ENCODE peak calls at places on chromosomes 11 and 22, in seven cellular contexts. One of them, this sample, is unnamed.

GRCh38 chr11:66007201-66007634 is 4.6 kb upstream of the CST6 start:
- DNase-seq in AG08395: no peak
- DNase-seq in fibroblast of the conjunctiva: no peak
- DNase-seq in NCI-H2081: no peak
- DNase-seq in GM23248: no peak
- DNase-seq in endodermal cell: peak; percentile 83
- DNase-seq in HS-5: no peak
- DNase-seq in this sample: no peak

GRCh38 chr11:30984442-30984816 is 385.1 kb downstream of the DCDC1 start:
- DNase-seq in AG08395: peak; percentile 58
- DNase-seq in fibroblast of the conjunctiva: peak; percentile 5
- DNase-seq in NCI-H2081: no peak
- DNase-seq in GM23248: peak; percentile 66
- DNase-seq in endodermal cell: no peak
- DNase-seq in HS-5: peak; percentile 49
- DNase-seq in this sample: no peak

GRCh38 chr22:29128891-29129643 is 56.2 kb downstream of the KREMEN1 start:
- DNase-seq in AG08395: peak; percentile 83
- DNase-seq in fibroblast of the conjunctiva: no peak
- DNase-seq in NCI-H2081: no peak
- DNase-seq in GM23248: peak; percentile 84
- DNase-seq in endodermal cell: no peak
- DNase-seq in HS-5: no peak
- DNase-seq in this sample: no peak

GRCh38 chr11:13868710-13869403 is 93.7 kb upstream of the SPON1 start:
- DNase-seq in AG08395: no peak
- DNase-seq in fibroblast of the conjunctiva: no peak
- DNase-seq in NCI-H2081: no peak
- DNase-seq in GM23248: no peak
- DNase-seq in endodermal cell: no peak
- DNase-seq in HS-5: no peak
- DNase-seq in this sample: no peak

GRCh38 chr22:18068381-18068988 is 9.3 kb upstream of the PEX26 start:
- DNase-seq in AG08395: peak; percentile 80
- DNase-seq in fibroblast of the conjunctiva: no peak
- DNase-seq in NCI-H2081: no peak
- DNase-seq in GM23248: peak; percentile 71
- DNase-seq in endodermal cell: no peak
- DNase-seq in HS-5: no peak
- DNase-seq in this sample: no peak

GRCh38 chr11:66126808-66127555 is 56.9 kb downstream of the PACS1 start:
- DNase-seq in AG08395: peak; percentile 70
- DNase-seq in fibroblast of the conjunctiva: no peak
- DNase-seq in NCI-H2081: no peak
- DNase-seq in GM23248: peak; percentile 91
- DNase-seq in endodermal cell: peak; percentile 64
- DNase-seq in HS-5: no peak
- DNase-seq in this sample: peak; percentile 50

GRCh38 chr11:31139479-31139878 is 230.1 kb downstream of the DCDC1 start:
- DNase-seq in AG08395: no peak
- DNase-seq in fibroblast of the conjunctiva: no peak
- DNase-seq in NCI-H2081: no peak
- DNase-seq in GM23248: no peak
- DNase-seq in endodermal cell: no peak
- DNase-seq in HS-5: no peak
- DNase-seq in this sample: no peak

GRCh38 chr11:26992031-26992541 is 1.8 kb upstream of the FIBIN start:
- DNase-seq in AG08395: peak; percentile 80
- DNase-seq in fibroblast of the conjunctiva: peak; percentile 85
- DNase-seq in NCI-H2081: no peak
- DNase-seq in GM23248: peak; percentile 92
- DNase-seq in endodermal cell: no peak
- DNase-seq in HS-5: peak; percentile 79
- DNase-seq in this sample: no peak

GRCh38 chr11:68965901-68966868 is 14.6 kb downstream of the MRGPRD start:
- DNase-seq in AG08395: no peak
- DNase-seq in fibroblast of the conjunctiva: no peak
- DNase-seq in NCI-H2081: no peak
- DNase-seq in GM23248: no peak
- DNase-seq in endodermal cell: no peak
- DNase-seq in HS-5: no peak
- DNase-seq in this sample: peak; percentile 29

GRCh38 chr11:12964650-12965049 is 44.5 kb upstream of the RASSF10 start:
- DNase-seq in AG08395: no peak
- DNase-seq in fibroblast of the conjunctiva: no peak
- DNase-seq in NCI-H2081: no peak
- DNase-seq in GM23248: no peak
- DNase-seq in endodermal cell: no peak
- DNase-seq in HS-5: no peak
- DNase-seq in this sample: no peak

GRCh38 chr11:3227568-3228444 is 4.4 kb downstream of the MRGPRE start:
- DNase-seq in AG08395: no peak
- DNase-seq in fibroblast of the conjunctiva: no peak
- DNase-seq in NCI-H2081: no peak
- DNase-seq in GM23248: no peak
- DNase-seq in endodermal cell: peak; percentile 37
- DNase-seq in HS-5: no peak
- DNase-seq in this sample: peak; percentile 40

GRCh38 chr11:44961894-44962293 is 11.2 kb upstream of the TP53I11 start:
- DNase-seq in AG08395: no peak
- DNase-seq in fibroblast of the conjunctiva: no peak
- DNase-seq in NCI-H2081: no peak
- DNase-seq in GM23248: no peak
- DNase-seq in endodermal cell: no peak
- DNase-seq in HS-5: no peak
- DNase-seq in this sample: no peak

GRCh38 chr22:31800065-31800464 is 46.2 kb downstream of the DEPDC5 start:
- DNase-seq in AG08395: no peak
- DNase-seq in fibroblast of the conjunctiva: no peak
- DNase-seq in NCI-H2081: no peak
- DNase-seq in GM23248: peak; percentile 42
- DNase-seq in endodermal cell: no peak
- DNase-seq in HS-5: peak; percentile 24
- DNase-seq in this sample: no peak

GRCh38 chr11:122663764-122664163 is 8.2 kb downstream of the UBASH3B start:
- DNase-seq in AG08395: peak; percentile 39
- DNase-seq in fibroblast of the conjunctiva: no peak
- DNase-seq in NCI-H2081: no peak
- DNase-seq in GM23248: peak; percentile 47
- DNase-seq in endodermal cell: no peak
- DNase-seq in HS-5: no peak
- DNase-seq in this sample: no peak

GRCh38 chr22:22058649-22059475 is 76.3 kb upstream of the TOP3B start:
- DNase-seq in AG08395: no peak
- DNase-seq in fibroblast of the conjunctiva: no peak
- DNase-seq in NCI-H2081: no peak
- DNase-seq in GM23248: no peak
- DNase-seq in endodermal cell: no peak
- DNase-seq in HS-5: no peak
- DNase-seq in this sample: no peak

GRCh38 chr11:112655386-112655785 is 305.8 kb upstream of the NCAM1 start:
- DNase-seq in AG08395: peak; percentile 75
- DNase-seq in fibroblast of the conjunctiva: peak; percentile 53
- DNase-seq in NCI-H2081: no peak
- DNase-seq in GM23248: peak; percentile 74
- DNase-seq in endodermal cell: no peak
- DNase-seq in HS-5: peak; percentile 18
- DNase-seq in this sample: peak; percentile 56

GRCh38 chr11:34208266-34209135 is 103.1 kb downstream of the NAT10 start:
- DNase-seq in AG08395: no peak
- DNase-seq in fibroblast of the conjunctiva: no peak
- DNase-seq in NCI-H2081: no peak
- DNase-seq in GM23248: peak; percentile 63
- DNase-seq in endodermal cell: no peak
- DNase-seq in HS-5: no peak
- DNase-seq in this sample: no peak

GRCh38 chr11:81744336-81745116 is 989.1 kb downstream of the FAM181B start:
- DNase-seq in AG08395: no peak
- DNase-seq in fibroblast of the conjunctiva: no peak
- DNase-seq in NCI-H2081: no peak
- DNase-seq in GM23248: no peak
- DNase-seq in endodermal cell: no peak
- DNase-seq in HS-5: no peak
- DNase-seq in this sample: no peak

GRCh38 chr11:103987631-103988594 is 48.5 kb upstream of the DDI1 start:
- DNase-seq in AG08395: no peak
- DNase-seq in fibroblast of the conjunctiva: no peak
- DNase-seq in NCI-H2081: no peak
- DNase-seq in GM23248: peak; percentile 14
- DNase-seq in endodermal cell: no peak
- DNase-seq in HS-5: no peak
- DNase-seq in this sample: no peak

GRCh38 chr22:26002456-26002855 is 166.8 kb upstream of the SEZ6L start:
- DNase-seq in AG08395: no peak
- DNase-seq in fibroblast of the conjunctiva: no peak
- DNase-seq in NCI-H2081: no peak
- DNase-seq in GM23248: no peak
- DNase-seq in endodermal cell: no peak
- DNase-seq in HS-5: no peak
- DNase-seq in this sample: no peak

GRCh38 chr22:43550024-43550620 is 138.3 kb downstream of the MPPED1 start:
- DNase-seq in AG08395: no peak
- DNase-seq in fibroblast of the conjunctiva: no peak
- DNase-seq in NCI-H2081: no peak
- DNase-seq in GM23248: no peak
- DNase-seq in endodermal cell: peak; percentile 37
- DNase-seq in HS-5: no peak
- DNase-seq in this sample: no peak

GRCh38 chr11:18046116-18046777 is at the start of gene TPH1:
- DNase-seq in AG08395: peak; percentile 21
- DNase-seq in fibroblast of the conjunctiva: no peak
- DNase-seq in NCI-H2081: no peak
- DNase-seq in GM23248: peak; percentile 38
- DNase-seq in endodermal cell: peak; percentile 86
- DNase-seq in HS-5: no peak
- DNase-seq in this sample: peak; percentile 67

GRCh38 chr11:67033661-67034166 is 10.8 kb downstream of the SYT12 start:
- DNase-seq in AG08395: peak; percentile 92
- DNase-seq in fibroblast of the conjunctiva: peak; percentile 92
- DNase-seq in NCI-H2081: no peak
- DNase-seq in GM23248: peak; percentile 97
- DNase-seq in endodermal cell: peak; percentile 24
- DNase-seq in HS-5: peak; percentile 64
- DNase-seq in this sample: no peak

GRCh38 chr11:76096552-76096951 is 109.8 kb downstream of the WNT11 start:
- DNase-seq in AG08395: no peak
- DNase-seq in fibroblast of the conjunctiva: no peak
- DNase-seq in NCI-H2081: no peak
- DNase-seq in GM23248: no peak
- DNase-seq in endodermal cell: no peak
- DNase-seq in HS-5: no peak
- DNase-seq in this sample: no peak

GRCh38 chr22:31118046-31118820 is 4.5 kb upstream of the INPP5J start:
- DNase-seq in AG08395: no peak
- DNase-seq in fibroblast of the conjunctiva: no peak
- DNase-seq in NCI-H2081: no peak
- DNase-seq in GM23248: no peak
- DNase-seq in endodermal cell: no peak
- DNase-seq in HS-5: no peak
- DNase-seq in this sample: no peak

GRCh38 chr11:45585205-45585604 is 80.2 kb downstream of the CHST1 start:
- DNase-seq in AG08395: no peak
- DNase-seq in fibroblast of the conjunctiva: no peak
- DNase-seq in NCI-H2081: no peak
- DNase-seq in GM23248: no peak
- DNase-seq in endodermal cell: no peak
- DNase-seq in HS-5: no peak
- DNase-seq in this sample: no peak